ENCODE peak calls at places on chromosomes 1 and 21, in five cellular contexts. One of them, this sample, is unnamed.

GRCh38 chr1:94646151-94646643 is 104.6 kb upstream of the F3 start:
- DNase-seq in stimulated activated CD4-positive, alpha-beta T cell treated with anti-CD3 and anti-CD28 coated beads, TNF-alpha, amount 100 ng/mL, for 48 hours: no peak
- DNase-seq in breast epithelium: no peak
- DNase-seq in NCI-H1105: no peak
- DNase-seq in cardiac muscle cell: peak
- DNase-seq in this sample: no peak

GRCh38 chr1:91054780-91055481 is 33.1 kb upstream of the ZNF644 start:
- DNase-seq in stimulated activated CD4-positive, alpha-beta T cell treated with anti-CD3 and anti-CD28 coated beads, TNF-alpha, amount 100 ng/mL, for 48 hours: no peak
- DNase-seq in cardiac muscle cell: no peak
- DNase-seq in NCI-H1105: no peak
- DNase-seq in breast epithelium: no peak
- DNase-seq in this sample: no peak

GRCh38 chr1:219385786-219386427 is 212.2 kb downstream of the LYPLAL1 start:
- DNase-seq in stimulated activated CD4-positive, alpha-beta T cell treated with anti-CD3 and anti-CD28 coated beads, TNF-alpha, amount 100 ng/mL, for 48 hours: peak
- DNase-seq in NCI-H1105: peak
- DNase-seq in breast epithelium: no peak
- DNase-seq in cardiac muscle cell: peak
- DNase-seq in this sample: peak

GRCh38 chr1:168089979-168090337 is 46.8 kb downstream of the GPR161 start:
- DNase-seq in cardiac muscle cell: no peak
- DNase-seq in NCI-H1105: no peak
- DNase-seq in breast epithelium: no peak
- DNase-seq in stimulated activated CD4-positive, alpha-beta T cell treated with anti-CD3 and anti-CD28 coated beads, TNF-alpha, amount 100 ng/mL, for 48 hours: no peak
- DNase-seq in this sample: no peak

GRCh38 chr1:231393668-231394067 is 28.4 kb downstream of the EGLN1 start:
- DNase-seq in NCI-H1105: no peak
- DNase-seq in breast epithelium: no peak
- DNase-seq in cardiac muscle cell: peak
- DNase-seq in stimulated activated CD4-positive, alpha-beta T cell treated with anti-CD3 and anti-CD28 coated beads, TNF-alpha, amount 100 ng/mL, for 48 hours: no peak
- DNase-seq in this sample: no peak

GRCh38 chr1:108057536-108057935 is 92.6 kb upstream of the VAV3 start:
- DNase-seq in cardiac muscle cell: peak
- DNase-seq in stimulated activated CD4-positive, alpha-beta T cell treated with anti-CD3 and anti-CD28 coated beads, TNF-alpha, amount 100 ng/mL, for 48 hours: no peak
- DNase-seq in breast epithelium: peak
- DNase-seq in NCI-H1105: no peak
- DNase-seq in this sample: no peak

GRCh38 chr1:3684031-3684430 is 31.7 kb downstream of the TP73 start:
- DNase-seq in cardiac muscle cell: peak
- DNase-seq in NCI-H1105: no peak
- DNase-seq in breast epithelium: no peak
- DNase-seq in stimulated activated CD4-positive, alpha-beta T cell treated with anti-CD3 and anti-CD28 coated beads, TNF-alpha, amount 100 ng/mL, for 48 hours: no peak
- DNase-seq in this sample: no peak

GRCh38 chr21:46551636-46552241 is 53.1 kb downstream of the S100B start:
- DNase-seq in breast epithelium: no peak
- DNase-seq in cardiac muscle cell: no peak
- DNase-seq in stimulated activated CD4-positive, alpha-beta T cell treated with anti-CD3 and anti-CD28 coated beads, TNF-alpha, amount 100 ng/mL, for 48 hours: peak
- DNase-seq in NCI-H1105: no peak
- DNase-seq in this sample: no peak

GRCh38 chr1:228005511-228006033 is 1.2 kb upstream of the WNT3A start:
- DNase-seq in breast epithelium: no peak
- DNase-seq in NCI-H1105: no peak
- DNase-seq in stimulated activated CD4-positive, alpha-beta T cell treated with anti-CD3 and anti-CD28 coated beads, TNF-alpha, amount 100 ng/mL, for 48 hours: no peak
- DNase-seq in cardiac muscle cell: no peak
- DNase-seq in this sample: no peak

GRCh38 chr1:222034790-222035189 is 292.9 kb upstream of the DUSP10 start:
- DNase-seq in cardiac muscle cell: peak
- DNase-seq in NCI-H1105: no peak
- DNase-seq in stimulated activated CD4-positive, alpha-beta T cell treated with anti-CD3 and anti-CD28 coated beads, TNF-alpha, amount 100 ng/mL, for 48 hours: no peak
- DNase-seq in breast epithelium: no peak
- DNase-seq in this sample: no peak

GRCh38 chr1:16014509-16015482 is 3.0 kb downstream of the HSPB7 start:
- DNase-seq in cardiac muscle cell: peak
- DNase-seq in breast epithelium: no peak
- DNase-seq in NCI-H1105: no peak
- DNase-seq in stimulated activated CD4-positive, alpha-beta T cell treated with anti-CD3 and anti-CD28 coated beads, TNF-alpha, amount 100 ng/mL, for 48 hours: no peak
- DNase-seq in this sample: no peak

GRCh38 chr1:177255411-177255810 is 84.7 kb downstream of the BRINP2 start:
- DNase-seq in breast epithelium: no peak
- DNase-seq in cardiac muscle cell: no peak
- DNase-seq in stimulated activated CD4-positive, alpha-beta T cell treated with anti-CD3 and anti-CD28 coated beads, TNF-alpha, amount 100 ng/mL, for 48 hours: no peak
- DNase-seq in NCI-H1105: no peak
- DNase-seq in this sample: no peak

This sample was measured in NCI-H1417.